ENCODE peak calls at places on chromosomes 6 and 20, in five cellular contexts. A, B, P, M and Y are unnamed samples.

GRCh38 chr6:163729127-163729872 is 314.8 kb downstream of the QKI start:
- DNase-seq in A (no peak), P (no peak), B (no peak), M (no peak), Y (no peak)

GRCh38 chr6:122476131-122476530 is 4.5 kb upstream of the SERINC1 start:
- DNase-seq in B (no peak), A (no peak), M (no peak), P (no peak), Y (no peak)

GRCh38 chr6:166707045-166707444 is 80.0 kb upstream of the RPS6KA2 start:
- DNase-seq in P (no peak), A (peak), M (no peak), B (peak), Y (no peak)

GRCh38 chr6:12598919-12599318 is 117.6 kb upstream of the PHACTR1 start:
- DNase-seq in B (no peak), M (no peak), A (no peak), P (no peak), Y (no peak)

GRCh38 chr6:79546186-79546585 is 9.0 kb upstream of the LCA5 start:
- DNase-seq in P (no peak), A (no peak), M (no peak), B (no peak), Y (no peak)

GRCh38 chr6:131212024-131212423 is 76.8 kb downstream of the AKAP7 start:
- DNase-seq in B (no peak), M (no peak), P (no peak), A (no peak), Y (no peak)

GRCh38 chr20:60057866-60058807 is 99.9 kb downstream of the CDH26 start:
- DNase-seq in P (no peak), B (peak), A (peak), M (no peak), Y (peak)

GRCh38 chr6:72849346-72849745 is 227.5 kb downstream of the KCNQ5 start:
- DNase-seq in P (no peak), M (no peak), A (no peak), B (no peak), Y (no peak)

GRCh38 chr6:43716099-43716498 is 28.5 kb upstream of the MRPS18A start:
- DNase-seq in P (no peak), B (no peak), M (no peak), A (no peak), Y (no peak)

GRCh38 chr6:2061880-2062279 is 183.5 kb downstream of the GMDS start:
- DNase-seq in M (no peak), P (no peak), B (no peak), A (no peak), Y (no peak)

GRCh38 chr6:68724054-68724453 is 89.0 kb downstream of the ADGRB3 start:
- DNase-seq in P (no peak), B (no peak), A (no peak), M (no peak), Y (no peak)

GRCh38 chr6:118768441-118768840 is 117.0 kb upstream of the CEP85L start:
- DNase-seq in M (no peak), P (no peak), B (no peak), A (no peak), Y (no peak)

GRCh38 chr6:12849420-12850200 is 133.0 kb downstream of the PHACTR1 start:
- DNase-seq in P (no peak), B (no peak), M (no peak), A (no peak), Y (no peak)

GRCh38 chr20:16397053-16397452 is 176.2 kb downstream of the KIF16B start:
- DNase-seq in P (peak), A (no peak), M (no peak), B (no peak), Y (no peak)

GRCh38 chr6:101818056-101818455 is 424.5 kb downstream of the GRIK2 start:
- DNase-seq in M (no peak), A (no peak), P (no peak), B (no peak), Y (no peak)

GRCh38 chr20:37590938-37591490 is 63.3 kb upstream of the BLCAP start:
- DNase-seq in A (no peak), P (no peak), B (no peak), M (no peak), Y (no peak)

GRCh38 chr6:145895802-145896201 is 68.4 kb downstream of the SHPRH start:
- DNase-seq in A (no peak), P (no peak), M (no peak), B (no peak), Y (no peak)

GRCh38 chr20:47749367-47749766 is 35.9 kb downstream of the SULF2 start:
- DNase-seq in P (no peak), A (no peak), M (no peak), B (no peak), Y (no peak)

GRCh38 chr6:28673800-28674671 is 148.4 kb downstream of the GPX5 start:
- DNase-seq in B (peak), M (no peak), A (no peak), P (no peak), Y (no peak)

GRCh38 chr20:37228111-37228510 is 33.5 kb downstream of the GHRH start:
- DNase-seq in A (no peak), P (no peak), M (no peak), B (no peak), Y (no peak)

GRCh38 chr6:157879034-157879872 is 56.2 kb downstream of the SNX9 start:
- DNase-seq in M (no peak), P (no peak), A (no peak), B (no peak), Y (no peak)

GRCh38 chr6:127893541-127893940 is 7.3 kb downstream of the THEMIS start:
- DNase-seq in A (no peak), B (no peak), M (no peak), P (no peak), Y (no peak)

GRCh38 chr6:10589429-10589727 is 68.2 kb downstream of the GCNT2 start:
- DNase-seq in B (no peak), P (no peak), M (no peak), A (no peak), Y (no peak)

GRCh38 chr6:166955121-166955864 is 1.1 kb downstream of the RNASET2 start:
- DNase-seq in P (no peak), M (no peak), A (peak), B (peak), Y (peak)

GRCh38 chr6:131694832-131695426 is 6.3 kb downstream of the OR2A4 start:
- DNase-seq in P (no peak), M (peak), A (peak), B (peak), Y (no peak)

GRCh38 chr6:14144678-14145113 is 27.1 kb downstream of the CD83 start:
- DNase-seq in A (peak), P (no peak), M (no peak), B (peak), Y (peak)

GRCh38 chr6:134253681-134254080 is 64.2 kb downstream of the SGK1 start:
- DNase-seq in A (no peak), P (no peak), B (no peak), M (no peak), Y (no peak)

GRCh38 chr6:149271348-149272340 is 45.9 kb upstream of the TAB2 start:
- DNase-seq in P (no peak), M (no peak), B (no peak), A (peak), Y (peak)

GRCh38 chr20:58870293-58871014 is 17.9 kb downstream of the GNAS start:
- DNase-seq in A (peak), M (no peak), P (no peak), B (peak), Y (no peak)

GRCh38 chr6:36925809-36926208 is 28.7 kb upstream of the PI16 start:
- DNase-seq in B (no peak), P (no peak), M (no peak), A (no peak), Y (no peak)

GRCh38 chr6:107560657-107561056 is 70.7 kb downstream of the SOBP start:
- DNase-seq in B (no peak), A (no peak), P (no peak), M (no peak), Y (no peak)

GRCh38 chr20:38889792-38890496 is 36.3 kb upstream of the FAM83D start:
- DNase-seq in B (no peak), A (no peak), P (no peak), M (no peak), Y (no peak)

GRCh38 chr6:146598785-146599405 is at the start of gene ADGB:
- DNase-seq in P (no peak), B (peak), A (peak), M (no peak), Y (no peak)

GRCh38 chr6:100780648-100781047 is 100.5 kb downstream of the ASCC3 start:
- DNase-seq in M (no peak), A (no peak), P (no peak), B (no peak), Y (no peak)

GRCh38 chr20:53926428-53927028 is 143.9 kb downstream of the BCAS1 start:
- DNase-seq in P (no peak), M (no peak), A (peak), B (peak), Y (no peak)

GRCh38 chr6:31180500-31180899 is 10.0 kb upstream of the POU5F1 start:
- DNase-seq in M (peak), B (peak), A (peak), P (no peak), Y (peak)

GRCh38 chr6:107485157-107485556 is 4.8 kb upstream of the SOBP start:
- DNase-seq in P (no peak), A (no peak), M (no peak), B (no peak), Y (no peak)

GRCh38 chr6:99132026-99132425 is 184.3 kb upstream of the FBXL4 start:
- DNase-seq in M (no peak), A (no peak), B (no peak), P (no peak), Y (no peak)

DNA sequence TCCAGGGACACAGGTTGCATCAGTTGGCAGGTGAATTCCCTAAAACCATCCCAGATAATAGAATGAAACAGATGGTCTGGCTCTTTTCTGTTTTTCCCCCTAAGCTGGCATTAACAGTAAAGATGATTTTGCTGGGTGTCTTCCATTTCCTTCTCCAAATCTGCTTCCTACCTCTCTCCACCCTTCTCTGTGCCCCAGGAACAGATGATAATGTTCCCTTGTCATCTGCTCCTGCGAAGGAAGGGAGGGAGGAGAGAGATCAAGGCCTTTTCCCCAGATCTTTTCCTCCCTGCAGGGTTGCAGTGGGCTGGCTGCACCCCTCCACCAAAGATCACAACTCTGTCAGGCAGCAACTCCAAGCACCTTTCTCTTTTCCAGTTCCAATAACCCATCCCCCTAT is 156.5 kb upstream of the PRDM1 start:
- DNase-seq in M (no peak), B (no peak), P (no peak), A (no peak), Y (no peak)
- TF ChIP-seq CTCF in M (no peak), B (no peak), P (no peak), A (no peak), Y (no peak)

GRCh38 chr6:24849713-24850112 is 51.0 kb upstream of the ARMH2 start:
- DNase-seq in P (no peak), M (no peak), A (no peak), B (no peak), Y (no peak)
- H3K27ac ChIP-seq in P (no peak), M (no peak), A (no peak), B (no peak), Y (no peak)

DNA sequence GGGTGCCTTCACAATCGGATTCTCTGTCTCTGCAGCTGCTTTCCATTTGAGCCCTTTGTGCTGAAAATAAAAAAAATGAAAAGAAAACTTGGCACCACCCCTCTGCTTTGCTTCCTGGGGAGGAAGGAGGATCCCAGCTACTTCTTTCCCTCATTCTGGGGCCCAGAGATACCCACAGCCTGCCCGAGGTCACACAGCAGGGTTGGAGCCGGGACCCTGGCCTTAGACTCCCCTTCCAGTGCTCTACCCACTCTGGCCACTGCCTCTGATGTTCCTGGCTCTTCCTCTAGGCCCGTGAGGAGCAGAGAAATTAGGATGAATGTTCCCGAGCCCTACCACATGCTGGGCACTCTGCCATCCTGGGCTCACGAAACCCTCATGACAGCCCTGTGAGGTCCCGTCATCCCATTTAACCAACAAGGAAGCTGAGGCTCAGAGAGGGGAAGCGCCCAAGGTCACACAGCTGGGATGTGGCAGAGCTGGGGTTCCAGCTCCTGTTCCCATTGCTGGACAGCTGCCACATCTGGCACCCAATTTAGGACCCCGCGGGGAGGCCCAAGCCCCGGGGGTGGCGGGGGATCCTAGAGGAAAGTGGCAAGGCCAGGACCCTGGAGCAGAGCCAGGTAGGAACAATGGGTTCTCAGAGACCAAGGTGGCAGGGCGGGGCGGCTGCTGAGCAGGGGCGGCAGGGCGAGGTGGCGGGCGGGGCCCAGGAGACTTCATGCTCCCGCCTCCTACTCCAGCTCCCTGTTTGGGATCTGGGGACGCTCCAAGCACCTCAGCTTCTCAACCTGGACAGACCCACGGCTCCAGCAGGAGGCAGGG is 76.6 kb downstream of the CEBPB start:
- DNase-seq in P (no peak), M (peak), B (peak), A (peak), Y (no peak)
- TF ChIP-seq CTCF in P (no peak), M (no peak), B (no peak), A (no peak), Y (no peak)

GRCh38 chr20:4932061-4932460 is 69.2 kb downstream of the SLC23A2 start:
- DNase-seq in P (no peak), M (no peak), A (no peak), B (no peak), Y (no peak)

GRCh38 chr20:4936851-4937412 is 64.4 kb downstream of the SLC23A2 start:
- DNase-seq in B (no peak), A (no peak), M (no peak), P (no peak), Y (no peak)

GRCh38 chr20:4942336-4942735 is 59.0 kb downstream of the SLC23A2 start:
- DNase-seq in B (no peak), A (no peak), P (no peak), M (no peak), Y (no peak)

GRCh38 chr20:4937422-4938319 is 63.6 kb downstream of the SLC23A2 start:
- DNase-seq in M (no peak), A (no peak), B (no peak), P (no peak), Y (no peak)

GRCh38 chr20:4936392-4936850 is 64.9 kb downstream of the SLC23A2 start:
- DNase-seq in P (no peak), A (no peak), M (no peak), B (no peak), Y (no peak)
- H3K27ac ChIP-seq in P (no peak), A (no peak), M (no peak), B (no peak), Y (no peak)

GRCh38 chr20:653110-653589 is at the start of gene SRXN1:
- DNase-seq in M (peak), A (peak), B (peak), P (peak), Y (peak)
- TF ChIP-seq CTCF in M (peak), A (peak), B (peak), P (peak), Y (peak)

GRCh38 chr6:3796396-3796795 is 44.9 kb upstream of the PXDC1 start:
- DNase-seq in P (no peak), M (no peak), A (no peak), B (no peak), Y (no peak)
- H3K27ac ChIP-seq in P (no peak), M (peak), A (peak), B (peak), Y (no peak)

DNA sequence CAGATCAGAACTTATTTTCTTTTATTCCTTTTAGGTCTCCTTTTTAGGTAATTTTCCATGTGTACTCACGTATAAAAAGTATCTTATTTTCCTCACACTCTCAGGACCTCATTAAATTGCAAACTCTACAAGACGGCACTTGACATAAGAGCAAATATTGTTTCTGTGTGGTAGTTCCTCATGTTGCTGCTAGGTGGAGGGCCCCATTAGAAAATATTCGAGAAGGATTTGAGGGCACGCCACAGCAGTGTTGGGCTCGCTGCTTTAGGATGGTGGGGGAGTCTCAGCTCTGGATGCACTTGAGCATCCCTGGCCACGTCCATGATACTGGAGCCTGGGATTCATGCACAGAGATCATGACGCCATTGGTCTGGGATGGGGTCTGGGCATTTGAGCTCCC is 64.9 kb upstream of the ZFP64 start:
- DNase-seq in P (no peak), A (no peak), B (no peak), M (no peak), Y (no peak)
- TF ChIP-seq CTCF in P (no peak), A (no peak), B (no peak), M (no peak), Y (no peak)

GRCh38 chr6:49582529-49582928 is 32.1 kb downstream of the C6orf141 start:
- DNase-seq in M (no peak), B (no peak), A (no peak), P (no peak), Y (no peak)
- H3K27ac ChIP-seq in M (no peak), B (no peak), A (no peak), P (no peak), Y (no peak)

GRCh38 chr6:117546674-117547073 is 55.6 kb downstream of the GOPC start:
- DNase-seq in A (no peak), B (no peak), P (no peak), M (no peak), Y (no peak)

GRCh38 chr6:117550078-117550600 is 52.2 kb downstream of the GOPC start:
- DNase-seq in B (no peak), P (no peak), A (no peak), M (no peak), Y (no peak)

GRCh38 chr6:117548797-117549301 is 53.5 kb downstream of the GOPC start:
- DNase-seq in B (no peak), A (no peak), P (no peak), M (no peak), Y (peak)

GRCh38 chr6:117549606-117550005 is 52.7 kb downstream of the GOPC start:
- DNase-seq in P (no peak), M (no peak), B (no peak), A (no peak), Y (no peak)

DNA sequence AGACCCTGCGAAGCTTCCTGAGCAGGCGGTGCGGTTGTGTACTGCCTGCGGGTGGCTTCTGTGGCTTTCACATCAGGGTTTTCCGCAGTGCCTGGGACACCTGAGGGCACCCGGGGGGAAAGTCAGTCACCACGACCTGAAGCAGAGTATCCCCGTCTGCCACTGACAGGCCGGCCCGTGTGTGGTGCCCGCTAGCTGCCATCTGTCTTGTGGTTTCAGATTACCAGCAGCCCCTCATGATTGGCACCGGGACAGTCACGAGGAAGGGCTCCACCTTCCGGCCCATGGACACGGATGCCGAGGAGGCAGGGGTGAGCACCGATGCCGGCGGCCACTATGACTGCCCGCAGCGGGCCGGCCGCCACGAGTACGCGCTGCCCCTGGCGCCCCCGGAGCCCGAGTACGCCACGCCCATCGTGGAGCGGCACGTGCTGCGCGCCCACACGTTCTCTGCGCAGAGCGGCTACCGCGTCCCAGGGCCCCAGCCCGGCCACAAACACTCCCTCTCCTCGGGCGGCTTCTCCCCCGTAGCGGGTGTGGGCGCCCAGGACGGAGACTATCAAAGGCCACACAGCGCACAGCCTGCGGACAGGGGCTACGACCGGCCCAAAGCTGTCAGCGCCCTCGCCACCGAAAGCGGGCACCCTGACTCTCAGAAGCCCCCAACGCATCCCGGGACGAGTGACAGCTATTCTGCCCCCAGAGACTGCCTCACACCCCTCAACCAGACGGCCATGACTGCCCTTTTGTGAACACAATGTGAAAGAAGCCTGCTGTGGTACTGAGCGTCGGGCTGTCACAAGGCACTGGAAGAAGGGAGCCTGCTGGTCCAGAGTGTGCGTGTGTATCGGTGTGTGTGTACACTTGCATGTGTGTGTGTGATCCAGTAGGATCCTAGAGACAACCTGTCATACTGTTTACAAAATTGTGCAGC is 54.4 kb downstream of the GOPC start:
- DNase-seq in B (peak), P (peak), M (peak), A (peak), Y (peak)
- TF ChIP-seq CTCF in B (no peak), P (no peak), M (peak), A (no peak), Y (no peak)